ENCODE peak calls at places on chromosomes 1 and 21, in eight cellular contexts. K is AG04450; I is caudate nucleus; R is effector CD8-positive, alpha-beta T cell; F is GM04503; D is activated CD8-positive, alpha-beta memory T cell treated with anti-CD3 and anti-CD28 coated beads, Interleukin-2, amount 50 U/mL, for 4 hours; A is naive thymus-derived CD8-positive, alpha-beta T cell; P is NCI-H1417. H is an unnamed sample.

GRCh38 chr1:229896306-229896705 is 170.7 kb upstream of the GALNT2 start:
- DNase-seq in A (no peak), D (no peak), K (no peak), I (no peak), R (no peak), F (no peak), P (no peak), H (no peak)

GRCh38 chr1:242691603-242691945 is 167.1 kb upstream of the PLD5 start:
- DNase-seq in I (no peak), A (no peak), K (no peak), D (no peak), F (no peak), R (no peak), P (no peak), H (no peak)

GRCh38 chr21:17513214-17514123 is 626 bp downstream of the CXADR start:
- DNase-seq in A (peak; percentile 11), R (no peak), I (no peak), P (peak; percentile 80), K (no peak), F (no peak), D (peak; percentile 24), H (peak; percentile 33)

GRCh38 chr1:22978299-22978698 is 5.6 kb upstream of the LACTBL1 start:
- DNase-seq in R (no peak), P (no peak), K (peak; percentile 36), D (no peak), A (no peak), F (no peak), I (no peak), H (peak; percentile 58)

GRCh38 chr1:29912413-29912812 is 676.1 kb downstream of the PTPRU start:
- DNase-seq in I (no peak), K (peak; percentile 24), R (no peak), F (no peak), D (no peak), A (no peak), P (peak; percentile 24), H (peak; percentile 59)

GRCh38 chr1:209434066-209434465 is 149.4 kb upstream of the CAMK1G start:
- DNase-seq in I (no peak), P (no peak), K (no peak), A (no peak), R (no peak), D (no peak), F (no peak), H (no peak)

GRCh38 chr1:7727816-7728477 is 43.1 kb upstream of the VAMP3 start:
- DNase-seq in K (no peak), D (no peak), R (no peak), F (no peak), A (no peak), P (peak; percentile 87), I (peak; percentile 24), H (no peak)

GRCh38 chr1:191839891-191840290 is 318.4 kb upstream of the RGS18 start:
- DNase-seq in I (no peak), A (no peak), P (no peak), F (no peak), K (peak; percentile 13), R (no peak), D (no peak), H (no peak)

GRCh38 chr1:238088891-238089290 is 198.2 kb upstream of the ZP4 start:
- DNase-seq in I (no peak), P (peak; percentile 96), A (no peak), F (no peak), D (no peak), K (no peak), R (no peak), H (no peak)

GRCh38 chr21:29351691-29352090 is 53.0 kb downstream of the BACH1 start:
- DNase-seq in K (peak; percentile 78), I (no peak), R (no peak), D (no peak), F (no peak), P (no peak), A (no peak), H (no peak)

GRCh38 chr1:176241385-176242015 is 34.4 kb upstream of the COP1 start:
- DNase-seq in A (no peak), I (no peak), K (peak; percentile 74), R (no peak), D (no peak), P (no peak), F (peak; percentile 36), H (peak; percentile 2)

GRCh38 chr1:204314209-204314892 is 45.4 kb downstream of the PLEKHA6 start:
- DNase-seq in A (no peak), D (no peak), K (no peak), P (peak; percentile 97), R (no peak), F (no peak), I (no peak), H (no peak)

GRCh38 chr1:118204648-118205047 is 19.6 kb upstream of the SPAG17 start:
- DNase-seq in A (no peak), R (no peak), F (no peak), P (peak; percentile 5), K (no peak), D (no peak), I (no peak), H (no peak)

GRCh38 chr1:208924011-208924410 is 659.5 kb upstream of the CAMK1G start:
- DNase-seq in F (no peak), D (no peak), P (no peak), R (no peak), I (no peak), K (no peak), A (no peak), H (no peak)

GRCh38 chr1:239219679-239220078 is 166.7 kb upstream of the CHRM3 start:
- DNase-seq in F (no peak), R (no peak), D (no peak), K (no peak), P (no peak), A (no peak), I (no peak), H (no peak)

GRCh38 chr1:232196042-232196441 is 433.9 kb downstream of the SIPA1L2 start:
- DNase-seq in D (no peak), A (no peak), K (no peak), R (no peak), F (no peak), P (no peak), I (no peak), H (peak; percentile 43)

GRCh38 chr1:230107941-230108340 is 40.9 kb downstream of the GALNT2 start:
- DNase-seq in P (no peak), F (no peak), K (no peak), D (no peak), R (no peak), I (no peak), A (no peak), H (no peak)

GRCh38 chr1:212037900-212038299 is 2.4 kb downstream of the DTL start:
- DNase-seq in A (no peak), K (no peak), R (no peak), D (no peak), F (no peak), I (no peak), P (peak; percentile 11), H (peak; percentile 12)

GRCh38 chr1:109773203-109773899 is 9.6 kb upstream of the EPS8L3 start:
- DNase-seq in F (peak; percentile 45), I (peak; percentile 87), K (peak; percentile 71), R (peak; percentile 37), A (peak; percentile 55), P (peak; percentile 92), D (peak; percentile 52), H (peak; percentile 88)

GRCh38 chr1:186806477-186806876 is 22.3 kb upstream of the PLA2G4A start:
- DNase-seq in K (no peak), A (no peak), F (no peak), R (no peak), I (no peak), P (peak; percentile 52), D (no peak), H (peak; percentile 33)

GRCh38 chr1:100164226-100164625 is 13.8 kb downstream of the LRRC39 start:
- DNase-seq in D (no peak), F (peak; percentile 57), P (no peak), K (no peak), R (no peak), I (no peak), A (no peak), H (no peak)

GRCh38 chr1:41365772-41366427 is 4.7 kb downstream of the FOXO6 start:
- DNase-seq in I (peak; percentile 24), R (peak; percentile 36), K (no peak), A (peak; percentile 55), D (peak; percentile 38), F (no peak), P (peak; percentile 86), H (no peak)